ENCODE peak calls at places on chromosomes 12 and 14, in four cellular contexts. D is A549, G is WTC11, Q is HepG2. F is an unnamed sample.

GRCh38 chr14:62097072-62097471 is 334.9 kb downstream of the SNAPC1 start:
- DNase-seq in D (no peak), Q (no peak), G (no peak), F (peak)

GRCh38 chr12:108768591-108769500 is 37.5 kb upstream of the CORO1C start:
- DNase-seq in Q (peak), G (peak), D (peak), F (no peak)

GRCh38 chr12:100553851-100554404 is 19.6 kb upstream of the GAS2L3 start:
- DNase-seq in D (no peak), G (no peak), Q (peak), F (no peak)

GRCh38 chr14:35220027-35220676 is 72.0 kb upstream of the PSMA6 start:
- DNase-seq in G (no peak), Q (no peak), D (no peak), F (no peak)

GRCh38 chr12:119274636-119275065 is 59.9 kb upstream of the CCDC60 start:
- DNase-seq in Q (no peak), G (peak), D (no peak), F (no peak)

GRCh38 chr14:54606178-54606577 is 39.2 kb downstream of the SAMD4A start:
- DNase-seq in D (no peak), G (peak), Q (no peak), F (no peak)

GRCh38 chr12:34390846-34391700 is 368.8 kb downstream of the ALG10 start:
- DNase-seq in D (no peak), G (no peak), Q (no peak), F (no peak)

GRCh38 chr14:69876848-69877306 is 2.3 kb upstream of the SMOC1 start:
- DNase-seq in G (no peak), Q (peak), D (no peak), F (peak)

GRCh38 chr14:61098711-61099110 is 117.7 kb downstream of the SLC38A6 start:
- DNase-seq in G (no peak), Q (no peak), D (no peak), F (peak)

GRCh38 chr12:105493091-105493615 is 162.7 kb downstream of the C12orf75 start:
- DNase-seq in D (no peak), G (no peak), Q (no peak), F (no peak)

GRCh38 chr14:73785834-73786631 is 65.6 kb upstream of the PTGR2 start:
- DNase-seq in G (peak), D (peak), Q (peak), F (peak)

GRCh38 chr12:53995311-53996187 is 4.4 kb upstream of the HOXC9 start:
- DNase-seq in G (peak), Q (no peak), D (no peak), F (no peak)

GRCh38 chr12:116152268-116152667 is 125.2 kb downstream of the MED13L start:
- DNase-seq in D (no peak), G (no peak), Q (no peak), F (no peak)

GRCh38 chr12:52142431-52142830 is 49.4 kb downstream of the KRT80 start:
- DNase-seq in G (no peak), Q (no peak), D (no peak), F (no peak)

GRCh38 chr14:69046468-69046867 is 67.4 kb upstream of the ACTN1 start:
- DNase-seq in G (no peak), Q (no peak), D (no peak), F (peak)

GRCh38 chr14:50008562-50009355 is 107.6 kb downstream of the VCPKMT start:
- DNase-seq in Q (no peak), D (no peak), G (no peak), F (no peak)

GRCh38 chr12:57244306-57244696 is 6.7 kb downstream of the STAC3 start:
- DNase-seq in Q (no peak), G (peak), D (no peak), F (no peak)

GRCh38 chr14:49218436-49219092 is 367.6 kb downstream of the RPS29 start:
- DNase-seq in Q (no peak), G (no peak), D (no peak), F (no peak)

GRCh38 chr12:12839886-12840285 is 26.7 kb downstream of the DDX47 start:
- DNase-seq in D (peak), G (no peak), Q (no peak), F (peak)

GRCh38 chr12:26195641-26196423 is 459 bp downstream of the SSPN start:
- DNase-seq in Q (no peak), G (peak), D (peak), F (peak)

GRCh38 chr14:56189306-56189705 is 71.1 kb downstream of the PELI2 start:
- DNase-seq in G (no peak), Q (no peak), D (peak), F (peak)

GRCh38 chr12:11822071-11822818 is 172.8 kb downstream of the ETV6 start:
- DNase-seq in Q (no peak), G (no peak), D (no peak), F (peak)

GRCh38 chr14:68000516-68000915 is 180.9 kb downstream of the RAD51B start:
- DNase-seq in Q (no peak), D (no peak), G (no peak), F (peak)

GRCh38 chr12:34244608-34245007 is 222.3 kb downstream of the ALG10 start:
- DNase-seq in G (no peak), D (no peak), Q (no peak), F (no peak)

GRCh38 chr12:28543021-28543890 is 353.0 kb downstream of the CCDC91 start:
- DNase-seq in D (no peak), Q (no peak), G (no peak), F (no peak)

GRCh38 chr12:16359512-16360491 is 12.4 kb downstream of the MGST1 start:
- DNase-seq in G (peak), D (peak), Q (peak), F (peak)

GRCh38 chr14:96574633-96575191 is 72.5 kb downstream of the PAPOLA start:
- DNase-seq in D (no peak), Q (no peak), G (no peak), F (no peak)

GRCh38 chr12:43370299-43370698 is 181.7 kb downstream of the ADAMTS20 start:
- DNase-seq in D (no peak), Q (peak), G (no peak), F (peak)

GRCh38 chr14:75769047-75769685 is 108.1 kb downstream of the TTLL5 start:
- DNase-seq in D (no peak), Q (no peak), G (no peak), F (no peak)
- TF ChIP-seq JUN in D (no peak), Q (no peak), G (no peak), F (no peak)

GRCh38 chr14:99971929-99972747 is 93.1 kb upstream of the EVL start:
- DNase-seq in D (peak), G (peak), Q (no peak), F (no peak)
- TF ChIP-seq JUN in D (no peak), G (no peak), Q (no peak), F (no peak)

GRCh38 chr12:132827763-132828703 is 636 bp downstream of the GOLGA3 start:
- DNase-seq in D (peak), G (no peak), Q (peak), F (peak)
- TF ChIP-seq JUN in D (no peak), G (no peak), Q (no peak), F (peak)

GRCh38 chr12:64583395-64584172 is 26.7 kb upstream of the RASSF3 start:
- DNase-seq in G (no peak), Q (no peak), D (no peak), F (peak)
- TF ChIP-seq JUN in G (no peak), Q (no peak), D (no peak), F (no peak)

DNA sequence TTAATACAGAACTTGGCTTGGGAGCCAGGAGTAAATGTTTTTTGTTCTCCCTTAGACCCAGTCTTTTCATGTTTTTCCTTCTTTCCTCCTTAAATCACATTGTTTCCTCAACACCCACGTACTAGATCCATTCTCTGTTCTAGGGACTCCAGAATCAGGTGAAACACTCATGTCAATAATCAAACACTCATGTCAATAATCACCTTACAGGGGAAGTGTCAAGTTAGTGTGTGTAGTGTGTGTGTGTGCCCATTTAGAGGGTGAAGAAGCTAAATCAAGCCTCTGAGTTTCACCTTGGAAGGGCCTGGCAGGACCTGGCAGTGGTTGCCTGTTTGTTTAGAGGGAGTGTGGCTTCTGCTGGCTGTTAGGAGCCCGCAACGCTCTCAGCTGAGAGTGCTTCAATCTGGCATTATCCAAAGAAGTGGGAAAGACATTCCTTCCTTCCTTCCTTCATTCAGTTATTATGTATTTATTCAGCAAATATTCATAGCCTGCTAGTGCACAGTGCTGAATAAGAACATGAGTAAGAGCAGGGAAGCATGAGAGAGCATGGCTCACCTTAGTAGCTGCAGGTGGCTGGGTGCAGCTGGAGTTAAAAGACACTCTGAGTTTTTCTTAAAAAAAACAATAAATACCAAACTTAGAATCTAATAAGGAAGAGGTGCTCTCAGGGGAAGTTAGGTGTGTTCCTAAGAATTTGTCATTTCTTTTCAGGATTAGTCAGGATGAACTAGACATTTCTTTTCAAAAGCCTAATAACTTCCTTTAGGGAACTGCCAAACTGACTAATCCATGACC is 17.6 kb upstream of the EID3 start:
- DNase-seq in D (no peak), G (no peak), Q (no peak), F (peak)
- TF ChIP-seq JUN in D (no peak), G (no peak), Q (no peak), F (no peak)

GRCh38 chr12:106719879-106720278 is 54.6 kb upstream of the RIC8B start:
- DNase-seq in G (no peak), D (no peak), Q (no peak), F (no peak)
- TF ChIP-seq JUN in G (no peak), D (no peak), Q (no peak), F (no peak)

GRCh38 chr14:80475074-80475473 is 263.8 kb upstream of the DIO2 start:
- DNase-seq in Q (no peak), D (no peak), G (no peak), F (no peak)
- TF ChIP-seq JUN in Q (no peak), D (no peak), G (no peak), F (no peak)